ENCODE peak calls at places on chromosomes 4 and X, in nine cellular contexts. Y is stomach, U is CD14-positive monocyte, E is body of pancreas, L is prostate gland, K is neural crest cell, V is pancreas, T is GM12878, C is Peyer's patch. X is an unnamed sample.

GRCh38 chr4:81912420-81912819 is 440.7 kb upstream of the RASGEF1B start:
- DNase-seq in E (no peak), V (no peak), K (no peak), C (no peak), Y (no peak), U (no peak), T (no peak), L (no peak), X (no peak)

GRCh38 chr4:82745173-82745842 is 53.3 kb downstream of the SCD5 start:
- DNase-seq in T (no peak), C (no peak), L (no peak), V (no peak), U (no peak), K (no peak), Y (no peak), E (peak), X (no peak)

GRCh38 chr4:42152507-42153504 is at the start of gene BEND4:
- DNase-seq in Y (no peak), K (peak), C (no peak), T (no peak), E (no peak), U (no peak), L (no peak), V (no peak), X (peak)

GRCh38 chr4:68299492-68300457 is 50.1 kb downstream of the YTHDC1 start:
- DNase-seq in U (no peak), C (no peak), K (no peak), E (no peak), V (no peak), Y (no peak), T (no peak), L (no peak), X (no peak)

GRCh38 chr4:15893967-15894366 is 44.6 kb downstream of the FGFBP1 start:
- DNase-seq in L (no peak), T (no peak), Y (no peak), U (no peak), V (no peak), E (no peak), C (no peak), K (no peak), X (no peak)

GRCh38 chr4:52483186-52483585 is 175.9 kb downstream of the USP46 start:
- DNase-seq in U (no peak), V (no peak), E (no peak), K (no peak), C (no peak), Y (no peak), L (no peak), T (no peak), X (no peak)

GRCh38 chrX:71282514-71283408 is 674 bp upstream of the NONO start:
- DNase-seq in U (peak), E (no peak), V (no peak), L (no peak), T (no peak), Y (no peak), C (no peak), K (no peak), X (no peak)

GRCh38 chrX:23332888-23333821 is 1.5 kb upstream of the PTCHD1 start:
- DNase-seq in V (peak), U (no peak), L (no peak), T (no peak), K (peak), Y (no peak), E (no peak), C (no peak), X (no peak)

GRCh38 chr4:44118971-44119680 is 329.5 kb downstream of the KCTD8 start:
- DNase-seq in L (no peak), V (no peak), E (no peak), Y (no peak), T (no peak), U (no peak), K (no peak), C (no peak), X (no peak)

GRCh38 chr4:121050251-121050650 is 22.1 kb downstream of the NDNF start:
- DNase-seq in U (no peak), E (no peak), Y (no peak), K (no peak), L (no peak), T (no peak), C (no peak), V (no peak), X (no peak)
- TF ChIP-seq CTCF in U (peak), E (peak), Y (no peak), K (peak), L (no peak), T (no peak), C (no peak), V (no peak), X (no peak)

DNA sequence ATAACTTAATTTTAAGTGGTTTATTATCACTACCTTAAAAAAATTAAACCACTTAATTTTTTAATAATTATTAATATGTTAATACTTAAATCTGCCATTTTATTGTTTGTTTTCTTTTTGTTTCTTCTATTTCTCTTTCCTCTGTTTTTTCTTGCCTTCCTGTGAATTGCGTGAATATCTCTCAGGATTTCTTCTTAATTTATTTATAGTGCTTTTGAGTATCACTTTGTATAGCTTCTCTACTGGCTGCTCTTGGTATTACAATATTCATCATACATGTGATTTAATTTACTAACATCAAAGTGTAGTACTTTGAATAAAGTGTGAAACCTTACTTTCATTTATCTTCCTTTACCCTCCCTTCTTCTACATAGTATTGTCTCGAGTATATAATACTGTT is 349.5 kb upstream of the CPXCR1 start:
- DNase-seq in U (no peak), Y (no peak), L (no peak), K (no peak), V (no peak), T (no peak), C (no peak), E (no peak), X (no peak)
- TF ChIP-seq CTCF in U (no peak), Y (no peak), L (no peak), K (peak), V (no peak), T (no peak), C (no peak), E (no peak), X (no peak)

GRCh38 chr4:122300776-122301175 is 78.0 kb upstream of the ADAD1 start:
- DNase-seq in C (no peak), L (no peak), Y (no peak), T (no peak), U (no peak), V (no peak), E (no peak), K (no peak), X (no peak)
- TF ChIP-seq CTCF in C (no peak), L (no peak), Y (no peak), T (no peak), U (no peak), V (no peak), E (no peak), K (peak), X (no peak)

GRCh38 chrX:105822138-105823091 is at the start of gene NRK:
- DNase-seq in Y (no peak), T (no peak), V (peak), L (no peak), C (no peak), U (no peak), E (peak), K (no peak), X (peak)
- TF ChIP-seq CTCF in Y (no peak), T (no peak), V (no peak), L (no peak), C (no peak), U (no peak), E (no peak), K (peak), X (no peak)

GRCh38 chr4:35918491-35918977 is 325.8 kb downstream of the ARAP2 start:
- DNase-seq in Y (no peak), V (no peak), E (no peak), U (no peak), K (no peak), L (no peak), T (no peak), C (no peak), X (no peak)
- TF ChIP-seq CTCF in Y (no peak), V (no peak), E (no peak), U (no peak), K (no peak), L (no peak), T (no peak), C (no peak), X (no peak)

X was measured in mucosa of descending colon.